ENCODE peak calls at places on chromosomes 11 and 22, in seven cellular contexts. G is uterus, B is A549, R is ovary, Z is NB4, W is adrenal gland, F is GM12878. D is an unnamed sample.

GRCh38 chr11:86108146-86108545 is 39.3 kb upstream of the PICALM start:
- DNase-seq in B (no peak), R (no peak), Z (no peak), W (no peak), G (no peak), F (no peak), D (no peak)

GRCh38 chr11:67290801-67291200 is 1.7 kb downstream of the ANKRD13D start:
- DNase-seq in F (no peak), B (no peak), R (no peak), G (no peak), W (no peak), Z (no peak), D (no peak)

GRCh38 chr11:71266114-71266833 is 13.9 kb upstream of the SHANK2 start:
- DNase-seq in Z (no peak), G (no peak), R (no peak), F (no peak), B (no peak), W (no peak), D (no peak)

GRCh38 chr11:121350314-121351046 is 57.9 kb downstream of the SC5D start:
- DNase-seq in R (no peak), B (no peak), W (no peak), G (no peak), F (no peak), Z (no peak), D (no peak)

GRCh38 chr22:37273846-37274225 is 8.5 kb upstream of the CYTH4 start:
- DNase-seq in R (no peak), Z (no peak), F (no peak), B (no peak), G (no peak), W (no peak), D (no peak)

GRCh38 chr11:77130763-77131513 is 2.9 kb downstream of the MYO7A start:
- DNase-seq in B (no peak), W (peak; percentile 94), Z (no peak), R (peak; percentile 79), F (no peak), G (no peak), D (no peak)

GRCh38 chr11:2677127-2677526 is 22.7 kb downstream of the KCNQ1OT1 start:
- DNase-seq in W (no peak), G (no peak), F (peak; percentile 20), R (no peak), B (no peak), Z (peak; percentile 58), D (no peak)

GRCh38 chr11:108664730-108665525 is at the start of gene DDX10:
- DNase-seq in G (peak; percentile 99), W (peak; percentile 99), B (peak; percentile 97), F (peak; percentile 92), R (peak; percentile 99), Z (peak; percentile 98), D (peak; percentile 99)

GRCh38 chr11:122882809-122883681 is 486 bp downstream of the JHY start:
- DNase-seq in B (peak; percentile 67), W (peak; percentile 59), G (peak; percentile 30), R (peak; percentile 63), Z (peak; percentile 69), F (no peak), D (peak; percentile 33)

GRCh38 chr22:25094579-25094978 is 105.1 kb upstream of the CRYBB3 start:
- DNase-seq in F (no peak), B (no peak), G (no peak), Z (no peak), R (no peak), W (no peak), D (no peak)

GRCh38 chr22:18110194-18110943 is at the start of gene TUBA8:
- DNase-seq in G (no peak), F (no peak), Z (peak; percentile 77), R (peak; percentile 53), B (no peak), W (no peak), D (no peak)

GRCh38 chr11:72238040-72238450 is 5.9 kb downstream of the PHOX2A start:
- DNase-seq in R (no peak), F (no peak), G (no peak), B (peak; percentile 82), Z (peak; percentile 75), W (peak; percentile 88), D (peak; percentile 80)

GRCh38 chr22:46027219-46028068 is 50.5 kb upstream of the WNT7B start:
- DNase-seq in G (peak; percentile 56), Z (no peak), B (no peak), F (no peak), R (peak; percentile 82), W (peak; percentile 84), D (peak; percentile 25)

GRCh38 chr11:46696212-46696558 is 4.2 kb downstream of the ARHGAP1 start:
- DNase-seq in B (no peak), W (peak; percentile 90), R (peak; percentile 36), Z (no peak), F (no peak), G (no peak), D (no peak)

GRCh38 chr11:2474059-2474901 is 29.5 kb downstream of the KCNQ1 start:
- DNase-seq in B (no peak), W (peak; percentile 86), R (no peak), F (no peak), G (no peak), Z (no peak), D (no peak)

GRCh38 chr11:106961048-106961447 is 57.2 kb downstream of the GUCY1A2 start:
- DNase-seq in B (peak; percentile 15), Z (no peak), R (no peak), G (no peak), F (no peak), W (no peak), D (no peak)

GRCh38 chr11:67006029-67006884 is 16.7 kb upstream of the SYT12 start:
- DNase-seq in B (peak; percentile 92), W (no peak), G (no peak), Z (peak; percentile 85), F (no peak), R (no peak), D (peak; percentile 49)

GRCh38 chr22:37223965-37224551 is 11.8 kb upstream of the SSTR3 start:
- DNase-seq in F (no peak), W (no peak), B (no peak), R (no peak), G (no peak), Z (no peak), D (no peak)

DNA sequence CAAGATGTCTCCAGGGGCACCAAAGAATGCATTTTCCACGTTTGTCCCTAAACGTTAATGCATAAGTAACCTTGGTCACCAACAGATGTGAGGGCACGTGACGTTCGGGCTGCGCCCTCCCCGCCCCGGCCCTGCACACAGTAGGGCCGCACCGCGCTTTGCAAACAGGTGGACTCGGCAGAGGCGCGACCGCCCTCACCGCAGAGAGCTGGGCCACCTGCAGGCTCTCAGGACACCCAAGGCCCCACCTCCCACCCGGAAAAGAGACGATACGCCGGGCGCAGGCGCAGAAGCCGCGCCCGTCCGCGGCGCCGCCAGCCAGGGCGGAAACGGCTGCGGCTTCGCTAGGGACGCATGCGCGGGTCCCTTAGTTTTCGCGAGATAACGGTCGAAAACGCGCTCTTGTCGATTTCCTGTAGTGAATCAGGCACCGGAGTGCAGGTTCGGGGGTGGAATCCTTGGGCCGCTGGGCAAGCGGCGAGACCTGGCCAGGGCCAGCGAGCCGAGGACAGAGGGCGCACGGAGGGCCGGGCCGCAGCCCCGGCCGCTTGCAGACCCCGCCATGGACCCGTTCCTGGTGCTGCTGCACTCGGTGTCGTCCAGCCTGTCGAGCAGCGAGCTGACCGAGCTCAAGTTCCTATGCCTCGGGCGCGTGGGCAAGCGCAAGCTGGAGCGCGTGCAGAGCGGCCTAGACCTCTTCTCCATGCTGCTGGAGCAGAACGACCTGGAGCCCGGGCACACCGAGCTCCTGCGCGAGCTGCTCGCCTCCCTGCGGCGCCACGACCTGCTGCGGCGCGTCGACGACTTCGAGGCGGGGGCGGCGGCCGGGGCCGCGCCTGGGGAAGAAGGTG is at the start of gene FADD:
- DNase-seq in F (peak; percentile 83), G (peak; percentile 91), W (peak; percentile 96), B (peak; percentile 93), R (peak; percentile 88), Z (peak; percentile 95), D (peak; percentile 95)
- TF ChIP-seq POLR2A in F (peak; percentile 95), G (peak; percentile 76), W (peak; percentile 94), B (peak; percentile 75), R (no peak), Z (peak; percentile 94), D (peak; percentile 86)

GRCh38 chr11:5621580-5621979 is 3.2 kb upstream of the TRIM34 start:
- DNase-seq in G (no peak), Z (no peak), F (no peak), B (no peak), W (no peak), R (no peak), D (no peak)

GRCh38 chr11:5618807-5619206 is 6.0 kb upstream of the TRIM34 start:
- DNase-seq in F (no peak), R (no peak), G (no peak), B (peak; percentile 47), W (no peak), Z (no peak), D (no peak)

GRCh38 chr11:5622802-5623201 is 2.0 kb upstream of the TRIM34 start:
- DNase-seq in G (no peak), R (no peak), Z (no peak), W (no peak), B (no peak), F (no peak), D (no peak)

GRCh38 chr11:5624489-5625278 is at the start of gene TRIM34:
- DNase-seq in G (peak; percentile 62), W (peak; percentile 83), B (peak; percentile 45), Z (peak; percentile 80), R (peak; percentile 56), F (peak; percentile 90), D (peak; percentile 60)

GRCh38 chr11:5620606-5621521 is 3.9 kb upstream of the TRIM34 start:
- DNase-seq in F (no peak), R (no peak), G (no peak), W (no peak), B (peak; percentile 91), Z (no peak), D (no peak)
- TF ChIP-seq POLR2A in F (no peak), R (no peak), G (no peak), W (no peak), B (no peak), Z (no peak), D (no peak)

GRCh38 chr22:30287626-30288413 is 1.5 kb downstream of the CASTOR1 start:
- DNase-seq in B (peak; percentile 91), W (peak; percentile 95), Z (peak; percentile 88), R (peak; percentile 91), G (peak; percentile 86), F (no peak), D (peak; percentile 89)
- TF ChIP-seq POLR2A in B (peak; percentile 19), W (peak; percentile 27), Z (no peak), R (peak; percentile 50), G (peak; percentile 57), F (no peak), D (no peak)

GRCh38 chr22:17105143-17106129 is 15.7 kb downstream of the TMEM121B start:
- DNase-seq in R (no peak), Z (peak; percentile 21), G (no peak), W (no peak), B (no peak), F (no peak), D (no peak)

GRCh38 chr22:17102297-17102667 is 17.5 kb downstream of the IL17RA start:
- DNase-seq in Z (peak; percentile 85), B (no peak), W (no peak), R (no peak), F (no peak), G (no peak), D (no peak)

GRCh38 chr22:17101475-17102296 is 16.9 kb downstream of the IL17RA start:
- DNase-seq in W (no peak), R (no peak), G (no peak), F (no peak), B (no peak), Z (peak; percentile 61), D (no peak)

GRCh38 chr22:17104336-17104935 is 16.7 kb downstream of the TMEM121B start:
- DNase-seq in Z (no peak), B (no peak), W (no peak), F (no peak), R (no peak), G (no peak), D (no peak)

GRCh38 chr22:17103351-17103750 is 17.8 kb downstream of the TMEM121B start:
- DNase-seq in B (no peak), G (no peak), R (no peak), Z (peak; percentile 6), F (no peak), W (no peak), D (no peak)
- TF ChIP-seq POLR2A in B (no peak), G (no peak), R (no peak), Z (no peak), F (no peak), W (no peak), D (no peak)